ENCODE peak calls at places on chromosomes 3 and 15, in ten cellular contexts. One of them, this sample, is unnamed.

GRCh38 chr15:40928975-40929729 is at the start of gene DLL4:
- DNase-seq in CD4-positive, alpha-beta T cell: no peak
- DNase-seq in glutamatergic neuron: peak
- DNase-seq in dorsolateral prefrontal cortex: no peak
- DNase-seq in endothelial cell: peak
- DNase-seq in RWPE1: peak
- DNase-seq in CD8-positive, alpha-beta T cell: no peak
- DNase-seq in foreskin keratinocyte: no peak
- DNase-seq in nephron progenitor cell: peak
- DNase-seq in esophagus squamous epithelium: no peak
- DNase-seq in this sample: no peak

GRCh38 chr15:101398247-101398646 is 91.3 kb downstream of the PCSK6 start:
- DNase-seq in CD4-positive, alpha-beta T cell: no peak
- DNase-seq in glutamatergic neuron: no peak
- DNase-seq in dorsolateral prefrontal cortex: no peak
- DNase-seq in endothelial cell: no peak
- DNase-seq in RWPE1: no peak
- DNase-seq in CD8-positive, alpha-beta T cell: no peak
- DNase-seq in foreskin keratinocyte: no peak
- DNase-seq in nephron progenitor cell: no peak
- DNase-seq in esophagus squamous epithelium: no peak
- DNase-seq in this sample: no peak

GRCh38 chr3:141272906-141273662 is 41.5 kb downstream of the PXYLP1 start:
- DNase-seq in CD4-positive, alpha-beta T cell: no peak
- DNase-seq in glutamatergic neuron: no peak
- DNase-seq in dorsolateral prefrontal cortex: no peak
- DNase-seq in endothelial cell: no peak
- DNase-seq in RWPE1: no peak
- DNase-seq in CD8-positive, alpha-beta T cell: no peak
- DNase-seq in foreskin keratinocyte: no peak
- DNase-seq in nephron progenitor cell: no peak
- DNase-seq in esophagus squamous epithelium: no peak
- DNase-seq in this sample: no peak

GRCh38 chr3:108215876-108216275 is 6.3 kb downstream of the IFT57 start:
- DNase-seq in CD4-positive, alpha-beta T cell: no peak
- DNase-seq in glutamatergic neuron: no peak
- DNase-seq in dorsolateral prefrontal cortex: no peak
- DNase-seq in endothelial cell: no peak
- DNase-seq in RWPE1: no peak
- DNase-seq in CD8-positive, alpha-beta T cell: no peak
- DNase-seq in foreskin keratinocyte: no peak
- DNase-seq in nephron progenitor cell: no peak
- DNase-seq in esophagus squamous epithelium: no peak
- DNase-seq in this sample: no peak

GRCh38 chr3:158773845-158774542 is 27.9 kb upstream of the MFSD1 start:
- DNase-seq in CD4-positive, alpha-beta T cell: no peak
- DNase-seq in glutamatergic neuron: no peak
- DNase-seq in dorsolateral prefrontal cortex: no peak
- DNase-seq in endothelial cell: no peak
- DNase-seq in RWPE1: no peak
- DNase-seq in CD8-positive, alpha-beta T cell: no peak
- DNase-seq in foreskin keratinocyte: no peak
- DNase-seq in nephron progenitor cell: no peak
- DNase-seq in esophagus squamous epithelium: no peak
- DNase-seq in this sample: no peak

GRCh38 chr3:143309622-143310190 is 190.1 kb downstream of the CHST2 start:
- DNase-seq in CD4-positive, alpha-beta T cell: no peak
- DNase-seq in glutamatergic neuron: no peak
- DNase-seq in dorsolateral prefrontal cortex: no peak
- DNase-seq in endothelial cell: no peak
- DNase-seq in RWPE1: no peak
- DNase-seq in CD8-positive, alpha-beta T cell: no peak
- DNase-seq in foreskin keratinocyte: no peak
- DNase-seq in nephron progenitor cell: no peak
- DNase-seq in esophagus squamous epithelium: no peak
- DNase-seq in this sample: no peak

GRCh38 chr15:41966414-41966812 is 5.9 kb downstream of the EHD4 start:
- DNase-seq in CD4-positive, alpha-beta T cell: no peak
- DNase-seq in glutamatergic neuron: no peak
- DNase-seq in dorsolateral prefrontal cortex: no peak
- DNase-seq in endothelial cell: no peak
- DNase-seq in RWPE1: no peak
- DNase-seq in CD8-positive, alpha-beta T cell: no peak
- DNase-seq in foreskin keratinocyte: no peak
- DNase-seq in nephron progenitor cell: no peak
- DNase-seq in esophagus squamous epithelium: no peak
- DNase-seq in this sample: no peak

GRCh38 chr3:35908366-35909232 is 269.3 kb downstream of the ARPP21 start:
- DNase-seq in CD4-positive, alpha-beta T cell: peak
- DNase-seq in glutamatergic neuron: peak
- DNase-seq in dorsolateral prefrontal cortex: peak
- DNase-seq in endothelial cell: peak
- DNase-seq in RWPE1: peak
- DNase-seq in CD8-positive, alpha-beta T cell: peak
- DNase-seq in foreskin keratinocyte: peak
- DNase-seq in nephron progenitor cell: peak
- DNase-seq in esophagus squamous epithelium: no peak
- DNase-seq in this sample: no peak

GRCh38 chr3:72015463-72015862 is 230.5 kb upstream of the PROK2 start:
- DNase-seq in CD4-positive, alpha-beta T cell: no peak
- DNase-seq in glutamatergic neuron: no peak
- DNase-seq in dorsolateral prefrontal cortex: no peak
- DNase-seq in endothelial cell: no peak
- DNase-seq in RWPE1: no peak
- DNase-seq in CD8-positive, alpha-beta T cell: no peak
- DNase-seq in foreskin keratinocyte: no peak
- DNase-seq in nephron progenitor cell: no peak
- DNase-seq in esophagus squamous epithelium: no peak
- DNase-seq in this sample: peak
- TF ChIP-seq CTCF in CD4-positive, alpha-beta T cell: no peak
- TF ChIP-seq CTCF in glutamatergic neuron: no peak
- TF ChIP-seq CTCF in dorsolateral prefrontal cortex: no peak
- TF ChIP-seq CTCF in endothelial cell: no peak
- TF ChIP-seq CTCF in RWPE1: no peak
- TF ChIP-seq CTCF in CD8-positive, alpha-beta T cell: no peak
- TF ChIP-seq CTCF in foreskin keratinocyte: no peak
- TF ChIP-seq CTCF in nephron progenitor cell: no peak
- TF ChIP-seq CTCF in esophagus squamous epithelium: no peak
- TF ChIP-seq CTCF in this sample: no peak

DNA sequence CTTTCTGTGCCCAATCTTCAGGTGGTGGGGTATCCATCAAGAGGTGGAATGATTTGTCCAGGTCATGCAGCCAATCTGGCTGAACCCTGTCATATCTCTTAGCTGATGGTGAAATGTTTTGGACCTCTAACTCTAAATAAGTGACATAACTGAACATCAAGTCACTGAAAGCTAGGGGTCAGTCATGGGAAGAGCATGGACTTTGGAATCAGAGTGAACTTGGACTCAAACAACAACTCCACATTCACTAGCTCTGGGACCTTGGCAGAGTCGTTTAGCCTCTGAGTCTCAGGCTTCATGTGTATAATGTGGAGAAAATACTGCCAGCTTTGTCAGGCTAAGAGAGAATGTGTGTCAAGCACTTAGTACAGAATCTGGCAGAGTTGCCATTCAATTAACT is 557.8 kb upstream of the CFAP20DC start:
- DNase-seq in CD4-positive, alpha-beta T cell: no peak
- DNase-seq in glutamatergic neuron: no peak
- DNase-seq in dorsolateral prefrontal cortex: no peak
- DNase-seq in endothelial cell: no peak
- DNase-seq in RWPE1: no peak
- DNase-seq in CD8-positive, alpha-beta T cell: no peak
- DNase-seq in foreskin keratinocyte: no peak
- DNase-seq in nephron progenitor cell: no peak
- DNase-seq in esophagus squamous epithelium: no peak
- DNase-seq in this sample: no peak
- TF ChIP-seq CTCF in CD4-positive, alpha-beta T cell: no peak
- TF ChIP-seq CTCF in glutamatergic neuron: no peak
- TF ChIP-seq CTCF in dorsolateral prefrontal cortex: peak
- TF ChIP-seq CTCF in endothelial cell: no peak
- TF ChIP-seq CTCF in RWPE1: no peak
- TF ChIP-seq CTCF in CD8-positive, alpha-beta T cell: no peak
- TF ChIP-seq CTCF in foreskin keratinocyte: peak
- TF ChIP-seq CTCF in nephron progenitor cell: no peak
- TF ChIP-seq CTCF in esophagus squamous epithelium: no peak
- TF ChIP-seq CTCF in this sample: no peak

GRCh38 chr3:154955907-154956533 is 124.1 kb upstream of the MME start:
- DNase-seq in CD4-positive, alpha-beta T cell: no peak
- DNase-seq in glutamatergic neuron: no peak
- DNase-seq in dorsolateral prefrontal cortex: no peak
- DNase-seq in endothelial cell: no peak
- DNase-seq in RWPE1: no peak
- DNase-seq in CD8-positive, alpha-beta T cell: no peak
- DNase-seq in foreskin keratinocyte: no peak
- DNase-seq in nephron progenitor cell: no peak
- DNase-seq in esophagus squamous epithelium: no peak
- DNase-seq in this sample: no peak

GRCh38 chr3:154953538-154953937 is 126.6 kb upstream of the MME start:
- DNase-seq in CD4-positive, alpha-beta T cell: no peak
- DNase-seq in glutamatergic neuron: no peak
- DNase-seq in dorsolateral prefrontal cortex: no peak
- DNase-seq in endothelial cell: no peak
- DNase-seq in RWPE1: no peak
- DNase-seq in CD8-positive, alpha-beta T cell: no peak
- DNase-seq in foreskin keratinocyte: no peak
- DNase-seq in nephron progenitor cell: no peak
- DNase-seq in esophagus squamous epithelium: no peak
- DNase-seq in this sample: no peak

GRCh38 chr3:154952538-154952937 is 127.6 kb upstream of the MME start:
- DNase-seq in CD4-positive, alpha-beta T cell: no peak
- DNase-seq in glutamatergic neuron: no peak
- DNase-seq in dorsolateral prefrontal cortex: no peak
- DNase-seq in endothelial cell: no peak
- DNase-seq in RWPE1: no peak
- DNase-seq in CD8-positive, alpha-beta T cell: no peak
- DNase-seq in foreskin keratinocyte: no peak
- DNase-seq in nephron progenitor cell: no peak
- DNase-seq in esophagus squamous epithelium: no peak
- DNase-seq in this sample: no peak

GRCh38 chr3:154956815-154957214 is 123.3 kb upstream of the MME start:
- DNase-seq in CD4-positive, alpha-beta T cell: no peak
- DNase-seq in glutamatergic neuron: no peak
- DNase-seq in dorsolateral prefrontal cortex: no peak
- DNase-seq in endothelial cell: no peak
- DNase-seq in RWPE1: no peak
- DNase-seq in CD8-positive, alpha-beta T cell: no peak
- DNase-seq in foreskin keratinocyte: no peak
- DNase-seq in nephron progenitor cell: no peak
- DNase-seq in esophagus squamous epithelium: no peak
- DNase-seq in this sample: no peak

DNA sequence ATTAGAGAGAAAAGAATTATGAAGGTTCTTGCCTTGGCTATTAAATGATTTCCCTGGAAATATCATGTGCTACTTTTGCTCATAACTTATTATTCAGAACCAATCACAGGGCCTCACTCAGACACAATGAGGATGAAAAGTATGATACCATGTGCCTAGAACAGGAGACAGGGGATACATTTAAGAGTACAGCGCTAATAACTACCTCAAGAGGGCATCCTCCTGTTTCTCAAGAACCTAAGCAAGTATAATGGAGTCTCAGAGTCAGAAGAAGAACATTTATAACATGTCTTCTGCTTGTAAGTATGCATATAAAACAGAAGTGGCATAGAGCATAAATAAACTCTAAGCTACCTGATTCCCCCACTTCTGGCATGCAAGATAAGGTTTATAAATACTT is 125.4 kb upstream of the MME start:
- DNase-seq in CD4-positive, alpha-beta T cell: no peak
- DNase-seq in glutamatergic neuron: no peak
- DNase-seq in dorsolateral prefrontal cortex: no peak
- DNase-seq in endothelial cell: no peak
- DNase-seq in RWPE1: peak
- DNase-seq in CD8-positive, alpha-beta T cell: no peak
- DNase-seq in foreskin keratinocyte: no peak
- DNase-seq in nephron progenitor cell: no peak
- DNase-seq in esophagus squamous epithelium: no peak
- DNase-seq in this sample: no peak
- TF ChIP-seq CTCF in CD4-positive, alpha-beta T cell: no peak
- TF ChIP-seq CTCF in glutamatergic neuron: no peak
- TF ChIP-seq CTCF in dorsolateral prefrontal cortex: no peak
- TF ChIP-seq CTCF in endothelial cell: no peak
- TF ChIP-seq CTCF in RWPE1: peak
- TF ChIP-seq CTCF in CD8-positive, alpha-beta T cell: no peak
- TF ChIP-seq CTCF in foreskin keratinocyte: peak
- TF ChIP-seq CTCF in nephron progenitor cell: peak
- TF ChIP-seq CTCF in esophagus squamous epithelium: no peak
- TF ChIP-seq CTCF in this sample: peak

GRCh38 chr15:93049914-93050534 is 39.0 kb downstream of the RGMA start:
- DNase-seq in CD4-positive, alpha-beta T cell: no peak
- DNase-seq in glutamatergic neuron: no peak
- DNase-seq in dorsolateral prefrontal cortex: no peak
- DNase-seq in endothelial cell: no peak
- DNase-seq in RWPE1: no peak
- DNase-seq in CD8-positive, alpha-beta T cell: no peak
- DNase-seq in foreskin keratinocyte: no peak
- DNase-seq in nephron progenitor cell: no peak
- DNase-seq in esophagus squamous epithelium: no peak
- DNase-seq in this sample: no peak

GRCh38 chr15:93051236-93052089 is 37.5 kb downstream of the RGMA start:
- DNase-seq in CD4-positive, alpha-beta T cell: no peak
- DNase-seq in glutamatergic neuron: no peak
- DNase-seq in dorsolateral prefrontal cortex: no peak
- DNase-seq in endothelial cell: no peak
- DNase-seq in RWPE1: no peak
- DNase-seq in CD8-positive, alpha-beta T cell: no peak
- DNase-seq in foreskin keratinocyte: no peak
- DNase-seq in nephron progenitor cell: no peak
- DNase-seq in esophagus squamous epithelium: no peak
- DNase-seq in this sample: no peak

GRCh38 chr15:93055211-93055763 is 33.7 kb downstream of the RGMA start:
- DNase-seq in CD4-positive, alpha-beta T cell: no peak
- DNase-seq in glutamatergic neuron: no peak
- DNase-seq in dorsolateral prefrontal cortex: no peak
- DNase-seq in endothelial cell: no peak
- DNase-seq in RWPE1: no peak
- DNase-seq in CD8-positive, alpha-beta T cell: no peak
- DNase-seq in foreskin keratinocyte: no peak
- DNase-seq in nephron progenitor cell: no peak
- DNase-seq in esophagus squamous epithelium: no peak
- DNase-seq in this sample: no peak

GRCh38 chr15:93050648-93051047 is 38.4 kb downstream of the RGMA start:
- DNase-seq in CD4-positive, alpha-beta T cell: no peak
- DNase-seq in glutamatergic neuron: no peak
- DNase-seq in dorsolateral prefrontal cortex: peak
- DNase-seq in endothelial cell: no peak
- DNase-seq in RWPE1: no peak
- DNase-seq in CD8-positive, alpha-beta T cell: no peak
- DNase-seq in foreskin keratinocyte: no peak
- DNase-seq in nephron progenitor cell: no peak
- DNase-seq in esophagus squamous epithelium: no peak
- DNase-seq in this sample: no peak

DNA sequence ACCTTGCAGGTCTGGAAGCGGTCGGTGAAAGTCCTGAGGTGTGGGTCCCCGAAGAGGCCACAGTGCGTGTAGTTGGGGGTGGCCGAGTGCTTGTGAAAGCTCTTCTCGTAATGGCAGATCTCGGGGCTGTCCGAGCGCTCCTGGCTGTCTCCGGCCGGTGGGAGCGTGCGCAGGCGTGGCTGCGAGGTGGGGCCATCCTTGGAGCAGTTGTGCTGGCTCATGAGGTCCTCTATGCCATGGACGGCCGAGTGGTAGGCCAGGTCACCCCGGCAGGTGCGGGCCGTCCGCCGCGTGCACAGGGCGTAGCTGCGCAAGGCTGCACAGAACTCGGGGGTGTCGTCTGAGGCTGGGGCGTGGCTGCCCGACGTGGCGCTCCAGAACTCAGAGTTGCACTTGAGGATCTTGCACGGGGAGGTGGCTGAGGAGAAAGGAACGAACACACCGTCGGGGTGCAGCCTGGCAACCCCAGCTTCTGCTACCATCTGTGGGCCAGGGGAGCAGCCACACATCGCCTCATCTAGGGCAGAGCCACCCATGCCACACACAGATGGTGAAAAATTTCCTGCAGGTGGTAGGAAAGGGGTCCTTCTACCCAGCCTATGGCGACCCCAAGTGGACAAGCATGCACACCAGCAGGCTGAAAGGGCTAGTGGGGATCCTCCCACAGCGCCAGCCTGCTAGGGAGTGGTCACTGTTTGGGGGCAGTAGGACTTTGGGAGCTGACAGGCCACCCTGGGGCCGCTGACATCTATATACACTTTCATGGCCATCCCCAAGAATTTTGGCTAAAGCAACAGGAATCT is 36.7 kb downstream of the RGMA start:
- DNase-seq in CD4-positive, alpha-beta T cell: no peak
- DNase-seq in glutamatergic neuron: no peak
- DNase-seq in dorsolateral prefrontal cortex: no peak
- DNase-seq in endothelial cell: no peak
- DNase-seq in RWPE1: no peak
- DNase-seq in CD8-positive, alpha-beta T cell: no peak
- DNase-seq in foreskin keratinocyte: no peak
- DNase-seq in nephron progenitor cell: no peak
- DNase-seq in esophagus squamous epithelium: no peak
- DNase-seq in this sample: no peak
- TF ChIP-seq CTCF in CD4-positive, alpha-beta T cell: peak
- TF ChIP-seq CTCF in glutamatergic neuron: no peak
- TF ChIP-seq CTCF in dorsolateral prefrontal cortex: no peak
- TF ChIP-seq CTCF in endothelial cell: no peak
- TF ChIP-seq CTCF in RWPE1: no peak
- TF ChIP-seq CTCF in CD8-positive, alpha-beta T cell: no peak
- TF ChIP-seq CTCF in foreskin keratinocyte: peak
- TF ChIP-seq CTCF in nephron progenitor cell: no peak
- TF ChIP-seq CTCF in esophagus squamous epithelium: no peak
- TF ChIP-seq CTCF in this sample: peak